ENCODE peak calls at places on chromosomes 2 and 18, in five cellular contexts. E is CD4-positive, alpha-beta memory T cell; X is kidney epithelial cell; Q is GM23248; D is fibroblast of lung. V is an unnamed sample. For H3K36me3, the result is how much of the 10 kb centered on the place peaks cover.

GRCh38 chr2:233816334-233816733 is 38.0 kb downstream of the HJURP start:
- DNase-seq in E (no peak), Q (no peak), D (no peak), X (no peak), V (no peak)

GRCh38 chr18:25230658-25231326 is 121.2 kb downstream of the ZNF521 start:
- DNase-seq in D (peak), X (no peak), Q (peak), E (no peak), V (peak)

GRCh38 chr18:2188258-2188657 is 383.0 kb downstream of the METTL4 start:
- DNase-seq in Q (no peak), X (no peak), E (no peak), D (no peak), V (no peak)

GRCh38 chr2:67234443-67234842 is 162.7 kb upstream of the ETAA1 start:
- DNase-seq in Q (peak), X (no peak), E (no peak), D (peak), V (no peak)

GRCh38 chr2:216786676-216787075 is 73.2 kb downstream of the TNP1 start:
- DNase-seq in X (no peak), E (no peak), D (no peak), Q (no peak), V (no peak)

GRCh38 chr18:46406539-46406932 is 250.5 kb downstream of the LOXHD1 start:
- DNase-seq in D (no peak), Q (no peak), E (no peak), X (no peak), V (no peak)

GRCh38 chr2:123916512-123916911 is 108.6 kb upstream of the CNTNAP5 start:
- DNase-seq in E (no peak), X (no peak), Q (no peak), D (no peak), V (no peak)

GRCh38 chr2:207796585-207797350 is 27.1 kb upstream of the FZD5 start:
- DNase-seq in D (peak), E (no peak), Q (no peak), X (no peak), V (no peak)

GRCh38 chr2:64491426-64491825 is 32.7 kb upstream of the AFTPH start:
- DNase-seq in Q (peak), X (no peak), E (no peak), D (peak), V (peak)

GRCh38 chr2:24486628-24487027 is 4.4 kb upstream of the NCOA1 start:
- DNase-seq in Q (no peak), D (no peak), E (no peak), X (no peak), V (no peak)

GRCh38 chr2:115413796-115414195 is 971.4 kb downstream of the DPP10 start:
- DNase-seq in X (no peak), E (no peak), Q (no peak), D (no peak), V (no peak)

GRCh38 chr2:177239934-177240600 is 24.5 kb downstream of the NFE2L2 start:
- DNase-seq in Q (peak), D (peak), X (no peak), E (peak), V (no peak)

GRCh38 chr18:50817898-50818250 is 1.9 kb downstream of the MRO start:
- DNase-seq in D (peak), Q (peak), E (no peak), X (no peak), V (no peak)

GRCh38 chr18:22466608-22467390 is 49.1 kb upstream of the CTAGE1 start:
- DNase-seq in E (no peak), D (peak), X (peak), Q (peak), V (peak)

GRCh38 chr18:76908277-76908676 is 85.9 kb downstream of the ZNF236 start:
- DNase-seq in E (no peak), X (no peak), Q (no peak), D (no peak), V (no peak)

GRCh38 chr18:76909418-76909817 is 87.1 kb downstream of the ZNF236 start:
- DNase-seq in X (no peak), D (no peak), Q (no peak), E (no peak), V (no peak)

GRCh38 chr18:76911440-76911839 is 89.1 kb downstream of the ZNF236 start:
- DNase-seq in E (no peak), D (no peak), Q (no peak), X (no peak), V (no peak)

GRCh38 chr18:76903386-76903785 is 81.0 kb downstream of the ZNF236 start:
- DNase-seq in X (no peak), Q (peak), D (no peak), E (no peak), V (no peak)

DNA sequence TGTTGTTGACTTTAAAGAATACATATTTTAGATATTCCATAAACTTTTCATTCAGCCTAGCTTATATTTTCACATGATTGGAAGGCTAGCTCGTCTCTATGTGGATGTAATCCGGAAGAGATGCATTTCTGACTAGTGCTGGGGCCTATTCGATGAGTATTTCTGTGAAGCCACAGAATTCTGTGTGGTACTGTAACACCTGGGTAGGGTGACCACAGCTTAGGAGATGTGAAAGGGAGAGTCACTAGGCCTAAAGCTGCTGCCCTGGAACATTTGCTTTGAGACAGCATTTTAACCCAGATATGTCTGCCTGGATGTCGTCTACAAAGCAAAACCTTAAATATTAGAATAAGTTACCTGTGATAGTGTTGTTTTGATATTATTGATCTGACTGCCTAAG is 83.5 kb downstream of the ZNF236 start:
- DNase-seq in Q (no peak), D (no peak), E (no peak), X (no peak), V (no peak)
- H3K36me3 ChIP-seq in Q (under half), D (under half), E (under half), X (under half), V (under half)

GRCh38 chr2:142944721-142945120 is 67.3 kb downstream of the KYNU start:
- DNase-seq in X (no peak), D (peak), E (no peak), Q (peak), V (no peak)
- H3K36me3 ChIP-seq in X (under half), D (under half), E (under half), Q (under half), V (under half)

GRCh38 chr2:15631883-15632282 is 40.2 kb downstream of the DDX1 start:
- DNase-seq in X (no peak), E (no peak), D (no peak), Q (no peak), V (no peak)
- H3K36me3 ChIP-seq in X (under half), E (under half), D (under half), Q (half or more), V (half or more)

GRCh38 chr2:191351921-191352320 is 106.7 kb downstream of the MYO1B start:
- DNase-seq in E (no peak), D (peak), Q (peak), X (no peak), V (no peak)

GRCh38 chr2:191350826-191351225 is 105.6 kb downstream of the MYO1B start:
- DNase-seq in Q (peak), E (no peak), X (no peak), D (no peak), V (peak)

GRCh38 chr2:191352536-191352935 is 107.3 kb downstream of the MYO1B start:
- DNase-seq in Q (peak), E (no peak), X (no peak), D (peak), V (peak)

GRCh38 chr2:191349990-191350389 is 104.8 kb downstream of the MYO1B start:
- DNase-seq in Q (no peak), D (no peak), E (no peak), X (no peak), V (no peak)

DNA sequence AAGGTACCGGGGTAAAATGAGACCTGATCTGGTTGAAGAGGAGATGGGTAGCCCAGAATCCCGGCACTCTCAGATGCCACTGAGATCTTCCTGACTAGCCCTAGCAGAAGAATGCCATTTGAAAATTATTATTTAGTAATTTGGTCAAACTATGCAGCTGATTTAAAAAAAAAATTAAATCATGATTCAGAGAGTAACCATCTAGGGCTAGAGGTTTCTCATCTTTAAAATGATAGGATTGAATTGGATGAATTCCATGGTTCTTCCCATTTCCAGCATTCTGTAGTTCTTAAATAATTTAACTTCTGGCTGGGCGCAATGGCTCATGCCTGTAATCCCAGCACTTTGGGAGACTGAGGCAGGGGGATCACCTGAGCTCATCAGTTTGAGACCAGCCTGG is 106.1 kb downstream of the MYO1B start:
- DNase-seq in E (no peak), D (no peak), Q (peak), X (no peak), V (no peak)
- H3K36me3 ChIP-seq in E (under half), D (under half), Q (half or more), X (under half), V (half or more)

DNA sequence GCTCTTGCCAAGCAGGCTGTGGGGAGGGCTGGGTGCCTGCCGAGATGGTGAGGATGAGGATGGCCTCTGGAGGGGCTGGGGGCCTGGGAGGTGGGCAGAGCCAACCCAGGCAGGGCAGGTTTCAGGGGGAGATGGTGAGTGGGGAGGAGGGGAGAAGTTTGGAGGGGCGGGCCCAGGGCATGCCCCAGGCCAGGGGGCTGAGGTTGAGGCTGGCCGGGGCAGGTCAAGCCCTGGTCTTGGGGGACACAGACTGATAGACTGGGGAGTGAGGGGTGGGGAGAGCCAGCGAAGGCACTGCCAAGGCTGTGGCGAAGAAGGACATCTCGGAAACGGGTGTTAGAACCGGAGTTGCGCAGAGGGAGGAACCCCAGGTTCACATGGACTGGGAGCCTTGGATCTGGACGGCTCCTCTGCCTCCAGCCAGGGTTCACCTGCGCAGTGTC is 12.6 kb downstream of the CAPN10 start:
- DNase-seq in X (no peak), E (no peak), D (no peak), Q (no peak), V (no peak)
- H3K36me3 ChIP-seq in X (under half), E (under half), D (under half), Q (under half), V (under half)

GRCh38 chr2:238446371-238446770 is 19.6 kb downstream of the ASB1 start:
- DNase-seq in X (no peak), E (no peak), Q (no peak), D (no peak), V (no peak)

GRCh38 chr2:238444242-238444641 is 17.5 kb downstream of the ASB1 start:
- DNase-seq in D (no peak), E (no peak), X (no peak), Q (no peak), V (no peak)

GRCh38 chr2:238449241-238449640 is 22.5 kb downstream of the ASB1 start:
- DNase-seq in Q (no peak), E (no peak), X (no peak), D (no peak), V (no peak)

GRCh38 chr2:238448031-238448955 is 21.6 kb downstream of the ASB1 start:
- DNase-seq in X (no peak), D (no peak), Q (no peak), E (no peak), V (no peak)

DNA sequence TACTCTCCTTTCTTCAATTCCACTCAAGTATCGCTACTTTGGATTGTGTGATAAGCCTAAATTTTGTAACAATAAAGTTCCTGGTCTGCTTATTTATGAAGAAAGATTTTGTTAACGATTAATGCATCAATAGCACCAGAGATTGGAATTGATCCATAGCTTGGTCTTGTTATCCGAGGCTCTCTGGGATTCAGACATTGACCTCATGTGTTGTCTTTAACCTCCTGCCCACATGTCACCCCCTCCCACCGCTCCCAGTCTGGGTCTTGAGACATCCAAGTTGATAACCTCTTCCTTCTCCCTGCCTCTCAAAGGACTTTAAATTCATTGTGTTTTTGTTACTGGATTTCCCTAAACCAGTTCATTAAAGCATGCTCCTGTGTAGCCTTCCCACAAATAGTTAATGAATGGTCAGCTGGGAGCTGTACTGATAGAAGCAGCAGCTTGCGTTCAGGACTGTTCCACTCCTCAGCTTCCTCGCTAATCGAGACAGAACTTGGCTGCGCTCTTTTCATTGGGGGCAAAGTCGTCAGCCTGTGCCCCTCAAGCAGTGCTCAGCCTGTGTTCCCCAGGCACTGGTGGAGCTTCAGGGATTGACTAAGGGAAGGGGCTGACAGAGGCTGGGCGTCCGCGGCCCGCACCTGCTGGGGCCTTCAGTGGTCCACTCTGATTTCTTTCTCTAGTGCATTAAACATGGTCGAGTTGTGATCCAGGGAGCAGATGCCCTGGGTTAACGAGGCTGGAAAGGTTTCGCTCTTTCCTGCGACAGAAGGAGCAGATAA is 18.9 kb downstream of the ASB1 start:
- DNase-seq in E (no peak), Q (no peak), D (no peak), X (no peak), V (no peak)
- H3K36me3 ChIP-seq in E (half or more), Q (half or more), D (under half), X (under half), V (half or more)

GRCh38 chr2:157433335-157433890 is 10.5 kb downstream of the CYTIP start:
- DNase-seq in X (no peak), D (peak), E (no peak), Q (no peak), V (no peak)
- H3K36me3 ChIP-seq in X (under half), D (under half), E (half or more), Q (under half), V (under half)

DNA sequence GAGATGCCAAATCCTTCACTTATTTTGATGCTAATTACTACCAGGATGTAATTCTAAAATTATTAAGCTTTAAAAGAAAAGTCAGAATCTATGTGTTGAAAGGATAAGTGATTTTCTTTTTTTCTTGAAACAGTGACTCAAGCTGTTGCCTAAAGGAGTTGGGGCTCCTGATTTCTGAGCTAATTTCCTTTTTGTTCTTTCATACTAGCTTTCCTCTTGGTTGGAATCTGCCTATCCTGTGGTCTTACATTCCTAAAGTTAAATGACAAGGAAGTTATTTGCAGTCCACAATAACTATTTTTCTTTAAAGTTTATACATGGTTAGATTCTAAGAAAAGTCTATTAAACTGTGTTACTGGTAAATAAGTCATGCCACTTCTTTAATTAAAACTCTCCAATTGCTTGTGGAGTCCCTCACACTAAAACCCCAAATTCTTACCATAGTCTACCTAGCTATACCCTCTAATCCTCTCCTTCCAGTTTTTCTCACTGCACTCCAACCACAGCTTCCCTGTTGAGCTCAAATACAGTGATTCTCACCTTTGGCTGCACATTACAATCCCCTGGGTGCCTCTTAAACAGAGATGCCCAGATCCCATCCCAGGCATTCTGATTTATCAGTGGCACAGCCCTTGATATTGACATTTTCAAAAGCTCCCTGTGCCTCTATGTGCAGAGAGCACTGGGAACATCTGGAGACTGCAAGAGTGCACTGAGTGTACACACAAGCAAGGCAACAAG is 63.3 kb upstream of the EFEMP1 start:
- DNase-seq in D (no peak), X (no peak), E (no peak), Q (peak), V (no peak)
- H3K36me3 ChIP-seq in D (under half), X (under half), E (under half), Q (under half), V (under half)